ENCODE peak calls at places on chromosome 12, in four cellular contexts. N is cardiac muscle cell; V is CD8-positive, alpha-beta T cell; D is A549. W is an unnamed sample.
A peak's percentile ranks its signal among the peaks of the same experiment; 100 is the strongest.

GRCh38 chr12:66978802-66979201 is 290.4 kb upstream of the CAND1 start:
- DNase-seq in D (no peak), V (no peak), N (no peak), W (no peak)

GRCh38 chr12:109393437-109394345 is 46.0 kb downstream of the MYO1H start:
- DNase-seq in D (peak; percentile 76), V (peak; percentile 35), N (peak; percentile 78), W (peak; percentile 58)

GRCh38 chr12:48954781-48955501 is 2.3 kb downstream of the ARF3 start:
- DNase-seq in V (no peak), D (no peak), N (no peak), W (no peak)

GRCh38 chr12:55728185-55728931 is 451 bp downstream of the CD63 start:
- DNase-seq in D (peak; percentile 60), N (peak; percentile 74), V (no peak), W (peak; percentile 80)

GRCh38 chr12:50574621-50575348 is 70.0 kb downstream of the DIP2B start:
- DNase-seq in D (no peak), N (no peak), V (no peak), W (no peak)

GRCh38 chr12:84159245-84159644 is 753.4 kb downstream of the SLC6A15 start:
- DNase-seq in D (no peak), V (no peak), N (no peak), W (no peak)

GRCh38 chr12:111842556-111843396 is 748 bp downstream of the MAPKAPK5 start:
- DNase-seq in V (peak; percentile 42), D (peak; percentile 20), N (peak; percentile 43), W (peak; percentile 12)

GRCh38 chr12:53493610-53494391 is 5.5 kb downstream of the MAP3K12 start:
- DNase-seq in V (no peak), N (peak; percentile 36), D (no peak), W (no peak)

GRCh38 chr12:43856932-43857331 is 21.1 kb downstream of the TMEM117 start:
- DNase-seq in N (no peak), D (no peak), V (no peak), W (no peak)

GRCh38 chr12:52402873-52403510 is 3.1 kb downstream of the KRT82 start:
- DNase-seq in D (no peak), N (no peak), V (no peak), W (no peak)

GRCh38 chr12:49974231-49974675 is 1.5 kb downstream of the AQP6 start:
- DNase-seq in V (no peak), D (peak; percentile 48), N (peak; percentile 75), W (peak; percentile 61)

GRCh38 chr12:123602651-123603195 is 824 bp downstream of the DDX55 start:
- DNase-seq in N (no peak), V (no peak), D (no peak), W (no peak)

GRCh38 chr12:72273499-72273837 is 1.3 kb downstream of the TRHDE start:
- DNase-seq in D (no peak), N (no peak), V (no peak), W (no peak)

GRCh38 chr12:56529656-56530055 is 8.0 kb downstream of the RBMS2 start:
- DNase-seq in N (no peak), V (no peak), D (no peak), W (no peak)

GRCh38 chr12:117037296-117038022 is 61.8 kb downstream of the TESC start:
- DNase-seq in N (no peak), V (no peak), D (no peak), W (no peak)

GRCh38 chr12:20523658-20524057 is 155.3 kb downstream of the PDE3A start:
- DNase-seq in V (no peak), D (no peak), N (no peak), W (peak; percentile 58)

GRCh38 chr12:754238-754816 is 1.9 kb downstream of the WNK1 start:
- DNase-seq in D (peak; percentile 41), N (peak; percentile 11), V (no peak), W (peak; percentile 31)

GRCh38 chr12:32240833-32241232 is 134.2 kb downstream of the BICD1 start:
- DNase-seq in V (no peak), D (no peak), N (no peak), W (peak; percentile 54)

GRCh38 chr12:42583017-42583416 is 6.5 kb downstream of the PRICKLE1 start:
- DNase-seq in N (peak; percentile 46), V (no peak), D (no peak), W (no peak)

GRCh38 chr12:106522708-106523107 is 60.1 kb upstream of the RFX4 start:
- DNase-seq in V (no peak), D (peak; percentile 36), N (no peak), W (no peak)

GRCh38 chr12:105454688-105455087 is 124.2 kb downstream of the C12orf75 start:
- DNase-seq in V (no peak), N (no peak), D (no peak), W (no peak)

GRCh38 chr12:126534495-126534894 is 1469.3 kb downstream of the AACS start:
- DNase-seq in N (no peak), V (no peak), D (no peak), W (no peak)

GRCh38 chr12:117395766-117396165 is 34.3 kb upstream of the NOS1 start:
- DNase-seq in D (no peak), V (no peak), N (no peak), W (no peak)

GRCh38 chr12:128445728-128446127 is 178.8 kb downstream of the TMEM132C start:
- DNase-seq in D (no peak), N (no peak), V (no peak), W (no peak)

GRCh38 chr12:127284870-127285431 is 982.0 kb upstream of the TMEM132C start:
- DNase-seq in N (no peak), D (no peak), V (no peak), W (peak; percentile 90)

GRCh38 chr12:11965258-11965910 is 105.4 kb upstream of the BCL2L14 start:
- DNase-seq in N (no peak), V (no peak), D (no peak), W (no peak)

GRCh38 chr12:76688001-76688400 is 75.9 kb upstream of the ZDHHC17 start:
- DNase-seq in V (no peak), D (no peak), N (no peak), W (peak; percentile 45)

GRCh38 chr12:121810833-121811433 is 7.1 kb downstream of the SETD1B start:
- DNase-seq in D (no peak), N (no peak), V (no peak), W (no peak)

GRCh38 chr12:104669851-104670337 is 213.1 kb downstream of the CHST11 start:
- DNase-seq in N (no peak), D (no peak), V (peak; percentile 38), W (peak; percentile 48)

GRCh38 chr12:4579305-4580097 is 17.5 kb downstream of the DYRK4 start:
- DNase-seq in N (no peak), V (no peak), D (peak; percentile 35), W (no peak)
- TF ChIP-seq CTCF in N (no peak), V (no peak), D (peak; percentile 30), W (peak; percentile 27)

DNA sequence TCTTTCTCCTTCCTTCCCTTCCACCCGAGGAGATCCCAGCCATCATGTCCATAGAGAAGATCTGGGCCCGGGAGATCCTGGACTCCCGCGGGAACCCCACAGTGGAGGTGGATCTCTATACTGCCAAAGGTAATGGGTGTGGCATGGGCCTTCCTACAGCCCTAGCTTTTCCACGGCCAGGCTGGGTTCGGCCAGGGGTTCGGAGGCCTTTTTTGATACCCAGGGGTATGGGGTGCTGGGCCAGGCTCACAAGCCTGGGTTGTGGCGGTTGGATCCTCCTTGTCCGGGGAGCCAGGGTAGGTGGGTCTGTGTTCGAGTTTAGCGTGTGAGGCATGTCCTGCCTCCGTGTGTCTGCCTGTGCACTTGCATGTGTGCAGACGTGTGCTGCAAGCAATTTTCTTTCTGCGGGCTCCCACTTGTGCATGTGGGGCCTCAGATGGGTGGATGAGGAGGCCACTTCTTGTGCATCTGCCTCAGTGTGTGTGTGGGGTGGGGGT is 1.5 kb downstream of the ENO2 start:
- DNase-seq in V (peak; percentile 8), D (no peak), N (no peak), W (no peak)
- H3K4me3 ChIP-seq in V (no peak overlapping the region), D (peak overlapping the region; percentile 63), N (no peak overlapping the region), W (peak overlapping the region; percentile 60)

GRCh38 chr12:131018808-131019397 is 65.2 kb downstream of the ADGRD1 start:
- DNase-seq in N (no peak), D (no peak), V (no peak), W (no peak)
- TF ChIP-seq CTCF in N (no peak), D (no peak), V (no peak), W (no peak)

GRCh38 chr12:91777268-91777997 is 368.2 kb downstream of the BTG1 start:
- DNase-seq in D (peak; percentile 68), V (no peak), N (no peak), W (no peak)

GRCh38 chr12:91774471-91774921 is 371.1 kb downstream of the BTG1 start:
- DNase-seq in N (no peak), D (peak; percentile 10), V (no peak), W (peak; percentile 53)

GRCh38 chr12:91778091-91778819 is 367.4 kb downstream of the BTG1 start:
- DNase-seq in V (no peak), N (no peak), D (peak; percentile 26), W (peak; percentile 38)

GRCh38 chr12:91781114-91781513 is 364.5 kb downstream of the BTG1 start:
- DNase-seq in D (no peak), N (peak; percentile 67), V (no peak), W (peak; percentile 49)

GRCh38 chr12:91778938-91779400 is 366.7 kb downstream of the BTG1 start:
- DNase-seq in V (peak; percentile 55), D (peak; percentile 96), N (no peak), W (peak; percentile 86)
- H3K4me3 ChIP-seq in V (peak overlapping the region; percentile 18), D (peak overlapping the region; percentile 25), N (no peak overlapping the region), W (no peak overlapping the region)